ENCODE peak calls at places on chromosome 13, in four cellular contexts. I is activated effector memory CD4-positive, alpha-beta T cell treated with anti-CD3 and anti-CD28 coated beads, Interleukin-2, amount 50 U/mL, for 16 hours; P is brain microvascular endothelial cell; G is pancreas. O is an unnamed sample.

GRCh38 chr13:36965767-36966166 is 33.4 kb downstream of the ALG5 start:
- DNase-seq in I (no peak), G (no peak), P (peak; percentile 90), O (peak; percentile 71)

GRCh38 chr13:114015608-114016295 is 41.9 kb upstream of the C13orf46 start:
- DNase-seq in P (no peak), I (no peak), G (no peak), O (no peak)

GRCh38 chr13:49464621-49465325 is 20.7 kb downstream of the SETDB2 start:
- DNase-seq in P (no peak), I (no peak), G (no peak), O (no peak)

GRCh38 chr13:55410398-55411330 is 1730.1 kb upstream of the PRR20A start:
- DNase-seq in I (no peak), P (no peak), G (no peak), O (no peak)

GRCh38 chr13:82597737-82598136 is 1284.5 kb downstream of the SLITRK1 start:
- DNase-seq in G (no peak), P (no peak), I (no peak), O (no peak)

GRCh38 chr13:37168151-37168550 is 62.7 kb upstream of the CSNK1A1L start:
- DNase-seq in P (no peak), G (no peak), I (no peak), O (no peak)

GRCh38 chr13:40398060-40398459 is 268.4 kb downstream of the FOXO1 start:
- DNase-seq in G (no peak), I (no peak), P (no peak), O (no peak)

GRCh38 chr13:24995225-24995804 is 100.6 kb upstream of the PABPC3 start:
- DNase-seq in P (peak; percentile 86), G (peak; percentile 46), I (peak; percentile 76), O (peak; percentile 74)

GRCh38 chr13:90352763-90353162 is 994.7 kb upstream of the MIR17HG start:
- DNase-seq in I (no peak), P (no peak), G (no peak), O (no peak)

GRCh38 chr13:113930711-113931637 is 42.9 kb downstream of the C13orf46 start:
- DNase-seq in G (no peak), P (no peak), I (peak; percentile 71), O (no peak)

GRCh38 chr13:99564389-99564788 is 63.1 kb downstream of the TM9SF2 start:
- DNase-seq in P (no peak), G (no peak), I (no peak), O (no peak)

GRCh38 chr13:113903361-113903760 is 39.5 kb upstream of the GAS6 start:
- DNase-seq in P (peak; percentile 24), G (no peak), I (no peak), O (no peak)

GRCh38 chr13:76293346-76293745 is 592.9 kb downstream of the KCTD12 start:
- DNase-seq in P (no peak), I (no peak), G (no peak), O (peak; percentile 91)

GRCh38 chr13:24276310-24276709 is 33.1 kb upstream of the C1QTNF9 start:
- DNase-seq in I (no peak), G (no peak), P (no peak), O (no peak)

GRCh38 chr13:100827489-100828000 is 152.9 kb upstream of the TMTC4 start:
- DNase-seq in G (no peak), I (no peak), P (no peak), O (no peak)

GRCh38 chr13:31060655-31061054 is 101.0 kb downstream of the HSPH1 start:
- DNase-seq in G (no peak), I (no peak), P (no peak), O (no peak)

GRCh38 chr13:98327326-98328314 is 150.6 kb upstream of the RNF113B start:
- DNase-seq in I (no peak), P (peak; percentile 78), G (no peak), O (peak; percentile 81)

GRCh38 chr13:52010890-52011689 is at the start of gene ATP7B:
- DNase-seq in I (peak; percentile 74), G (no peak), P (no peak), O (no peak)

GRCh38 chr13:113769881-113770280 is 10.9 kb downstream of the TMEM255B start:
- DNase-seq in P (no peak), I (peak; percentile 37), G (no peak), O (no peak)

GRCh38 chr13:23578411-23579071 is 8.3 kb downstream of the TNFRSF19 start:
- DNase-seq in G (peak; percentile 81), P (peak; percentile 69), I (peak; percentile 87), O (peak; percentile 16)

O was measured in kidney glomerular epithelial cell.